ENCODE peak calls at places on chromosomes 2 and 18, in seven cellular contexts. N is mesenchymal stem cell, G is neuronal stem cell, V is trophoblast cell, W is IMR-90, K is mesendoderm, U is H1. B is an unnamed sample.
A peak's percentile ranks its signal among the peaks of the same experiment; 100 is the strongest.

GRCh38 chr2:28338046-28338753 is 54.5 kb upstream of the FOSL2 start:
- DNase-seq in N (peak; percentile 99), G (no peak), V (peak; percentile 61), W (peak; percentile 85), K (peak; percentile 42), U (no peak), B (no peak)

GRCh38 chr2:237673130-237673921 is 45.9 kb downstream of the LRRFIP1 start:
- DNase-seq in N (peak; percentile 78), G (no peak), V (peak; percentile 65), W (peak; percentile 75), K (peak; percentile 83), U (no peak), B (peak; percentile 65)

GRCh38 chr2:69589973-69590652 is 53.4 kb downstream of the AAK1 start:
- DNase-seq in N (no peak), G (peak; percentile 15), V (no peak), W (peak; percentile 62), K (no peak), U (no peak), B (no peak)

GRCh38 chr2:112024246-112024645 is 30.8 kb upstream of the TMEM87B start:
- DNase-seq in N (no peak), G (no peak), V (no peak), W (no peak), K (no peak), U (no peak), B (no peak)

GRCh38 chr2:42363413-42363812 is 2.4 kb upstream of the COX7A2L start:
- DNase-seq in N (no peak), G (no peak), V (no peak), W (no peak), K (no peak), U (no peak), B (no peak)

GRCh38 chr2:112714836-112715631 is 5.8 kb upstream of the NT5DC4 start:
- DNase-seq in N (peak; percentile 58), G (no peak), V (peak; percentile 66), W (peak; percentile 61), K (no peak), U (no peak), B (no peak)

GRCh38 chr2:195677884-195678283 is 20.9 kb downstream of the SLC39A10 start:
- DNase-seq in N (no peak), G (no peak), V (no peak), W (no peak), K (no peak), U (no peak), B (no peak)

GRCh38 chr18:42893991-42894390 is 221.5 kb downstream of the RIT2 start:
- DNase-seq in N (no peak), G (no peak), V (no peak), W (no peak), K (no peak), U (no peak), B (no peak)

GRCh38 chr2:54429811-54430600 is 26.1 kb upstream of the SPTBN1 start:
- DNase-seq in N (no peak), G (no peak), V (no peak), W (no peak), K (peak; percentile 10), U (no peak), B (no peak)

GRCh38 chr18:22020127-22020866 is 149.1 kb upstream of the GATA6 start:
- DNase-seq in N (no peak), G (no peak), V (no peak), W (no peak), K (peak; percentile 78), U (no peak), B (no peak)

GRCh38 chr2:12177052-12177994 is 430.9 kb downstream of the LPIN1 start:
- DNase-seq in N (peak; percentile 90), G (no peak), V (peak; percentile 73), W (peak; percentile 76), K (peak; percentile 91), U (no peak), B (no peak)

GRCh38 chr2:113940891-113941290 is 51.0 kb downstream of the ACTR3 start:
- DNase-seq in N (peak; percentile 63), G (no peak), V (peak; percentile 21), W (peak; percentile 59), K (no peak), U (no peak), B (no peak)

GRCh38 chr18:55206941-55207340 is 247.7 kb upstream of the CCDC68 start:
- DNase-seq in N (no peak), G (no peak), V (no peak), W (peak; percentile 28), K (no peak), U (no peak), B (no peak)

GRCh38 chr2:109341904-109342303 is 212.9 kb downstream of the SH3RF3 start:
- DNase-seq in N (no peak), G (no peak), V (peak; percentile 37), W (no peak), K (no peak), U (no peak), B (no peak)

GRCh38 chr18:50906843-50907242 is 27.9 kb downstream of the ME2 start:
- DNase-seq in N (no peak), G (no peak), V (no peak), W (no peak), K (no peak), U (no peak), B (no peak)

GRCh38 chr18:1018211-1018651 is 113.6 kb downstream of the ADCYAP1 start:
- DNase-seq in N (peak; percentile 39), G (no peak), V (no peak), W (peak; percentile 10), K (peak; percentile 27), U (no peak), B (no peak)

GRCh38 chr18:34835466-34835865 is 125.4 kb downstream of the DTNA start:
- DNase-seq in N (no peak), G (no peak), V (no peak), W (no peak), K (no peak), U (no peak), B (no peak)

GRCh38 chr2:7886665-7887064 is 795.2 kb upstream of the ID2 start:
- DNase-seq in N (no peak), G (no peak), V (no peak), W (peak; percentile 2), K (no peak), U (no peak), B (no peak)

GRCh38 chr2:239830718-239831271 is 194.3 kb downstream of the NDUFA10 start:
- DNase-seq in N (no peak), G (no peak), V (no peak), W (no peak), K (no peak), U (peak; percentile 33), B (peak; percentile 19)

GRCh38 chr2:191617589-191617988 is 60.3 kb upstream of the NABP1 start:
- DNase-seq in N (no peak), G (no peak), V (no peak), W (no peak), K (no peak), U (no peak), B (no peak)

GRCh38 chr2:99728166-99728565 is 238.3 kb upstream of the REV1 start:
- DNase-seq in N (no peak), G (no peak), V (no peak), W (no peak), K (no peak), U (no peak), B (no peak)

GRCh38 chr2:202251494-202251893 is 13.1 kb upstream of the SUMO1 start:
- DNase-seq in N (no peak), G (no peak), V (no peak), W (peak; percentile 31), K (no peak), U (no peak), B (no peak)

GRCh38 chr2:202249864-202250263 is 11.5 kb upstream of the SUMO1 start:
- DNase-seq in N (no peak), G (no peak), V (no peak), W (no peak), K (peak; percentile 75), U (peak; percentile 72), B (peak; percentile 95)

GRCh38 chr2:202249521-202249850 is 11.1 kb upstream of the SUMO1 start:
- DNase-seq in N (peak; percentile 22), G (no peak), V (peak; percentile 19), W (peak; percentile 22), K (no peak), U (no peak), B (no peak)
- H3K4me2 ChIP-seq in N (no peak overlapping the region), G (no peak overlapping the region), V (peak overlapping the region; percentile 17), W (no peak overlapping the region), K (no peak overlapping the region), U (peak overlapping the region; percentile 55), B (peak overlapping the region; percentile 38)

DNA sequence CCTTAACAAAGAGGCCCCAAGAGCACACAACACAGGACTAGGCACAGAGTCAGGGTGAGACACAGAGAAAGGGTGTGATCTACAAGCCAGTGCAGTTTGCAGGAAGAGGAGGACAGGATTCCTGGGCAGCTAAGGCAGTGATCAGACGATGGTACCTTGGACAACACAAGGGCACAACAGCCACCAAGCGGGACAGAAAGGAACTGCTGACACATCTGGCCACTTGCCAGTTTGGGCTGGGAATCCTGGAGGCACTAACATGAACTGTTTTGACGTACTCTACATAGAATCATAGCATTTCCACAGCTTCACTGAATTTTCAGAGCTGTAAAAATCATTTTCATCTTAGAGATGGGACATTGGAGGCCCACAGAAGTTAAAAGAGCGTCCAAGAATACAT is 221.5 kb upstream of the SLC35G4 start:
- DNase-seq in N (peak; percentile 61), G (no peak), V (no peak), W (peak; percentile 47), K (peak; percentile 53), U (no peak), B (peak; percentile 46)
- H3K23ac ChIP-seq in N (no peak overlapping the region), G (no peak overlapping the region), V (peak overlapping the region; percentile 7), W (no peak overlapping the region), K (no peak overlapping the region), U (no peak overlapping the region), B (no peak overlapping the region)

GRCh38 chr2:160379399-160379798 is 114.2 kb downstream of the RBMS1 start:
- DNase-seq in N (peak; percentile 88), G (no peak), V (peak; percentile 54), W (peak; percentile 96), K (no peak), U (no peak), B (no peak)

GRCh38 chr2:160375037-160375436 is 118.6 kb downstream of the RBMS1 start:
- DNase-seq in N (peak; percentile 63), G (no peak), V (peak; percentile 62), W (peak; percentile 87), K (no peak), U (no peak), B (no peak)

GRCh38 chr2:160377204-160377995 is 116.2 kb downstream of the RBMS1 start:
- DNase-seq in N (no peak), G (no peak), V (no peak), W (peak; percentile 50), K (peak; percentile 57), U (no peak), B (no peak)

GRCh38 chr2:160375802-160376469 is 117.7 kb downstream of the RBMS1 start:
- DNase-seq in N (peak; percentile 69), G (no peak), V (no peak), W (peak; percentile 69), K (no peak), U (no peak), B (no peak)

GRCh38 chr2:160376576-160376975 is 117.0 kb downstream of the RBMS1 start:
- DNase-seq in N (peak; percentile 62), G (no peak), V (no peak), W (peak; percentile 63), K (peak; percentile 76), U (no peak), B (no peak)
- H3K4me2 ChIP-seq in N (no peak overlapping the region), G (no peak overlapping the region), V (no peak overlapping the region), W (no peak overlapping the region), K (no peak overlapping the region), U (peak overlapping the region; percentile 50), B (no peak overlapping the region)

DNA sequence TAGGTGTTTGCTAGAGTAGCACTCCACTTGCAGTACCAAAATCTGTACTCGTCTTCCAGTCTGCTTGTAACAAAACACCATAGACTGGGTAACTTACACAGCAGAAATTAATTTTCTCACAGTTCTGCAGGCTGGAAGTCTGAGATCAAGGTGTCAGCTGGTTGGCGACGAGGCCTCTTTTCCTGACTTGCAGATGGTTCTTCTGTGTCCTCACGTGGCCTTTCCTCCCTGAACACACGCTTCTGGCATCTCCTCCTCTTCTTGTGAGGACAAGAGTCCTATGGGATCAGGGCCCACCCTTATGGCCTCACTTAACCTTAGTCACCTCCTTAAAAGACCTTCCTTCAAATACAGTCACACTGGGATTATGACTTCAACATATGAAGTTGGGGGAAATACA is 493.5 kb upstream of the MYT1L start:
- DNase-seq in N (no peak), G (no peak), V (no peak), W (no peak), K (no peak), U (peak; percentile 11), B (no peak)
- H3K23ac ChIP-seq in N (no peak overlapping the region), G (no peak overlapping the region), V (no peak overlapping the region), W (no peak overlapping the region), K (no peak overlapping the region), U (no peak overlapping the region), B (no peak overlapping the region)